ENCODE peak calls at places on chromosomes 1 and 21, in eight cellular contexts. Y is nucleus accumbens, W is cardiac septum, G is neural progenitor cell, B is ecto neural progenitor cell, U is iPS-NIHi11, D is T-helper 1 cell, M is posterior cingulate gyrus. I is an unnamed sample.

GRCh38 chr21:46554431-46555224 is 50.3 kb downstream of the S100B start:
- DNase-seq in D (no peak), G (no peak), Y (no peak), W (peak), B (no peak), U (no peak), M (no peak), I (no peak)

GRCh38 chr21:39033878-39034589 is 149.2 kb downstream of the PSMG1 start:
- DNase-seq in B (no peak), D (no peak), M (no peak), G (no peak), W (no peak), U (no peak), Y (no peak), I (no peak)

GRCh38 chr21:45554477-45555175 is 12.4 kb upstream of the SLC19A1 start:
- DNase-seq in W (peak), G (peak), Y (peak), B (peak), M (peak), D (peak), U (peak), I (peak)

GRCh38 chr1:88801575-88802208 is 89.7 kb downstream of the GTF2B start:
- DNase-seq in B (no peak), M (no peak), U (no peak), Y (no peak), G (no peak), D (no peak), W (no peak), I (no peak)

GRCh38 chr1:171909711-171910110 is 68.4 kb downstream of the DNM3 start:
- DNase-seq in W (no peak), D (no peak), Y (no peak), U (no peak), B (no peak), G (no peak), M (no peak), I (no peak)

GRCh38 chr1:206563367-206563953 is 48.8 kb downstream of the EIF2D start:
- DNase-seq in G (no peak), Y (no peak), U (no peak), W (no peak), B (no peak), M (no peak), D (no peak), I (no peak)

GRCh38 chr1:3831689-3832088 is 25.3 kb downstream of the CEP104 start:
- DNase-seq in B (no peak), G (no peak), M (no peak), Y (no peak), U (no peak), D (no peak), W (no peak), I (no peak)

GRCh38 chr1:244920911-244921310 is 56.6 kb upstream of the HNRNPU start:
- DNase-seq in Y (no peak), M (no peak), D (no peak), G (no peak), W (no peak), B (no peak), U (no peak), I (no peak)

GRCh38 chr1:152457071-152457470 is 43.0 kb upstream of the CRNN start:
- DNase-seq in B (no peak), Y (no peak), D (no peak), U (no peak), W (no peak), G (no peak), M (no peak), I (no peak)

GRCh38 chr1:64965239-64966157 is 851 bp downstream of the JAK1 start:
- DNase-seq in B (peak), U (no peak), G (peak), M (peak), Y (peak), D (peak), W (peak), I (no peak)

GRCh38 chr21:29506947-29507346 is 208.2 kb downstream of the BACH1 start:
- DNase-seq in W (no peak), B (no peak), M (no peak), D (no peak), U (no peak), Y (no peak), G (no peak), I (no peak)

GRCh38 chr1:154353460-154353904 is 28.2 kb downstream of the ATP8B2 start:
- DNase-seq in W (no peak), U (no peak), Y (no peak), M (no peak), D (no peak), G (peak), B (no peak), I (no peak)

GRCh38 chr1:58883037-58883887 is 99.4 kb upstream of the JUN start:
- DNase-seq in Y (no peak), D (no peak), B (no peak), G (no peak), W (peak), M (no peak), U (no peak), I (peak)

GRCh38 chr1:3026581-3027511 is 5.6 kb downstream of the ACTRT2 start:
- DNase-seq in M (no peak), U (no peak), B (no peak), Y (no peak), G (no peak), D (no peak), W (peak), I (peak)

GRCh38 chr1:42133809-42134526 is 19.2 kb upstream of the GUCA2B start:
- DNase-seq in Y (no peak), G (no peak), U (no peak), M (no peak), D (no peak), W (no peak), B (no peak), I (no peak)

GRCh38 chr1:70146488-70146887 is 58.9 kb downstream of the LRRC40 start:
- DNase-seq in M (no peak), U (no peak), B (no peak), W (no peak), D (no peak), G (no peak), Y (no peak), I (no peak)

GRCh38 chr1:200979574-200980451 is 43.7 kb downstream of the KIF21B start:
- DNase-seq in U (peak), G (peak), W (no peak), Y (no peak), B (peak), M (no peak), D (peak), I (no peak)

GRCh38 chr1:100699744-100700143 is 19.8 kb upstream of the VCAM1 start:
- DNase-seq in B (no peak), U (no peak), M (no peak), G (no peak), D (no peak), W (no peak), Y (no peak), I (no peak)

GRCh38 chr1:203304391-203304918 is 864 bp upstream of the BTG2 start:
- DNase-seq in D (no peak), U (no peak), W (no peak), B (no peak), Y (no peak), M (no peak), G (no peak), I (no peak)

GRCh38 chr1:222009105-222009730 is 267.3 kb upstream of the DUSP10 start:
- DNase-seq in D (peak), M (no peak), W (no peak), Y (no peak), G (peak), B (no peak), U (peak), I (no peak)

GRCh38 chr21:14830307-14830706 is 234.5 kb downstream of the NRIP1 start:
- DNase-seq in B (no peak), G (no peak), W (no peak), U (no peak), D (no peak), Y (no peak), M (no peak), I (no peak)

GRCh38 chr1:31723828-31724359 is 20.1 kb upstream of the COL16A1 start:
- DNase-seq in D (peak), Y (peak), W (no peak), G (peak), M (peak), B (peak), U (peak), I (peak)

GRCh38 chr1:223062177-223062576 is 80.9 kb downstream of the TLR5 start:
- DNase-seq in Y (no peak), B (no peak), M (no peak), W (no peak), U (no peak), G (no peak), D (no peak), I (no peak)

GRCh38 chr1:41918450-41919043 is at the start of gene HIVEP3:
- DNase-seq in U (peak), B (no peak), M (peak), D (no peak), Y (no peak), G (peak), W (no peak), I (peak)

GRCh38 chr1:4671828-4672227 is 17.4 kb downstream of the AJAP1 start:
- DNase-seq in B (no peak), D (no peak), W (no peak), Y (no peak), U (no peak), G (no peak), M (peak), I (no peak)

GRCh38 chr1:14598007-14598497 is 433 bp upstream of the KAZN start:
- DNase-seq in M (no peak), W (no peak), D (no peak), G (peak), Y (no peak), B (peak), U (peak), I (peak)

GRCh38 chr1:5941671-5942070 is 50.6 kb downstream of the NPHP4 start:
- DNase-seq in U (no peak), D (no peak), Y (no peak), G (no peak), B (no peak), W (no peak), M (no peak), I (no peak)

GRCh38 chr21:36889401-36889800 is 77.1 kb downstream of the HLCS start:
- DNase-seq in Y (no peak), U (no peak), B (no peak), W (no peak), G (no peak), D (no peak), M (no peak), I (no peak)

GRCh38 chr1:165539306-165539705 is 4.5 kb upstream of the LRRC52 start:
- DNase-seq in U (no peak), B (no peak), D (no peak), W (no peak), G (no peak), M (no peak), Y (no peak), I (no peak)

GRCh38 chr1:10667815-10668214 is 128.6 kb downstream of the CASZ1 start:
- DNase-seq in W (no peak), Y (no peak), M (no peak), B (no peak), U (peak), D (no peak), G (no peak), I (no peak)

GRCh38 chr21:42684109-42684916 is 30.9 kb downstream of the PDE9A start:
- DNase-seq in W (no peak), G (no peak), M (peak), B (no peak), U (no peak), Y (no peak), D (peak), I (no peak)

GRCh38 chr1:47934243-47934805 is 62.9 kb downstream of the TRABD2B start:
- DNase-seq in B (no peak), G (peak), M (no peak), W (peak), Y (no peak), U (peak), D (no peak), I (no peak)

GRCh38 chr1:225845633-225846259 is 35.8 kb downstream of the EPHX1 start:
- DNase-seq in U (peak), Y (no peak), W (peak), M (peak), B (peak), G (peak), D (peak), I (peak)

GRCh38 chr1:241701483-241702290 is 49.6 kb downstream of the WDR64 start:
- DNase-seq in B (no peak), M (no peak), U (no peak), W (no peak), Y (no peak), G (no peak), D (no peak), I (no peak)

GRCh38 chr1:232876506-232877360 is 71.5 kb downstream of the MAP10 start:
- DNase-seq in B (no peak), D (no peak), G (no peak), Y (no peak), M (no peak), W (no peak), U (no peak), I (no peak)

GRCh38 chr1:29563571-29563970 is 327.2 kb downstream of the PTPRU start:
- DNase-seq in U (no peak), Y (no peak), D (no peak), W (no peak), M (no peak), G (no peak), B (no peak), I (no peak)